ENCODE peak calls at places on chromosomes 7 and 10, in six cellular contexts. E, Y, C, G, P and J are unnamed samples.

GRCh38 chr10:130393342-130393741 is 257.2 kb downstream of the GLRX3 start:
- DNase-seq in E (no peak), Y (no peak), C (no peak), G (no peak), P (no peak), J (no peak)

GRCh38 chr7:130392456-130392860 is 12.2 kb downstream of the CPA1 start:
- DNase-seq in E (no peak), Y (no peak), C (no peak), G (no peak), P (no peak), J (no peak)

GRCh38 chr7:24722386-24723177 is 34.7 kb downstream of the GSDME start:
- DNase-seq in E (no peak), Y (no peak), C (peak), G (peak), P (no peak), J (no peak)

GRCh38 chr10:127563718-127564553 is 14.8 kb downstream of the NPS start:
- DNase-seq in E (no peak), Y (peak), C (peak), G (peak), P (no peak), J (no peak)

GRCh38 chr7:143341842-143342241 is 20.7 kb downstream of the FAM131B start:
- DNase-seq in E (no peak), Y (no peak), C (no peak), G (no peak), P (no peak), J (no peak)

GRCh38 chr7:69994218-69994617 is 395.9 kb downstream of the AUTS2 start:
- DNase-seq in E (no peak), Y (no peak), C (no peak), G (no peak), P (no peak), J (no peak)

GRCh38 chr10:24814568-24815313 is 91.1 kb upstream of the ARHGAP21 start:
- DNase-seq in E (no peak), Y (peak), C (no peak), G (no peak), P (no peak), J (no peak)

GRCh38 chr7:11228515-11228914 is 254.8 kb downstream of the PHF14 start:
- DNase-seq in E (peak), Y (no peak), C (no peak), G (peak), P (peak), J (peak)

GRCh38 chr10:18264466-18264865 is 124.2 kb downstream of the CACNB2 start:
- DNase-seq in E (no peak), Y (no peak), C (no peak), G (no peak), P (no peak), J (no peak)

GRCh38 chr7:47933229-47933628 is 15.0 kb downstream of the PKD1L1 start:
- DNase-seq in E (no peak), Y (no peak), C (no peak), G (no peak), P (no peak), J (no peak)

GRCh38 chr10:26449726-26450125 is 11.6 kb downstream of the APBB1IP start:
- DNase-seq in E (no peak), Y (no peak), C (no peak), G (no peak), P (no peak), J (no peak)

GRCh38 chr10:26446258-26446657 is 8.1 kb downstream of the APBB1IP start:
- DNase-seq in E (no peak), Y (no peak), C (no peak), G (no peak), P (no peak), J (no peak)

GRCh38 chr10:26448706-26449435 is 10.7 kb downstream of the APBB1IP start:
- DNase-seq in E (no peak), Y (no peak), C (no peak), G (peak), P (no peak), J (no peak)

GRCh38 chr10:26445411-26446031 is 7.4 kb downstream of the APBB1IP start:
- DNase-seq in E (no peak), Y (no peak), C (no peak), G (no peak), P (no peak), J (no peak)

GRCh38 chr10:26448292-26448691 is 10.2 kb downstream of the APBB1IP start:
- DNase-seq in E (no peak), Y (no peak), C (no peak), G (no peak), P (no peak), J (no peak)
- H3K4me3 ChIP-seq in E (no peak), Y (no peak), C (no peak), G (no peak), P (no peak), J (no peak)

GRCh38 chr7:34011711-34012110 is 106.4 kb downstream of the BMPER start:
- DNase-seq in E (no peak), Y (no peak), C (no peak), G (no peak), P (no peak), J (no peak)
- H3K27ac ChIP-seq in E (no peak), Y (no peak), C (no peak), G (no peak), P (no peak), J (no peak)

DNA sequence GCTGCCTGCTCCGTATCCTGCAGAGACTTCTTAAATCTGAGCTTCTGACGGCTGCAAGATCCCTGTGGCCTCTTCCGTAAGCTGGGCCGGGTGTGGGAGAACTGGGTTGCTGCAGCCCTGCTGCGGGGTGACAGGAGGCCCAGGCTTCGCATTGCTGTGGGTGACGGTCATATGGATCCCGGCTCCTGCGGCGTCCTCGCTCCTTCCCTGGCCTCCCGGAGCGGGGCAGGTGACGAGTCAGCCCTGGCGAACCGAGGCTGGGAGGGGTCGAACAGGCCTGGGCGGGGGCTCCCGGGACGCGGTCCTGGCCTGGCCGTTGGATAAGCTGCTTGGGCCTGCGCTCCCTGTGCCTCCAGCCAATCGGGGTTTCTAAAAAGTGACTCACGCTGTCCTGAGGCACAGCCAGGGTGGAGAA is 7.8 kb upstream of the UBE2D1 start:
- DNase-seq in E (peak), Y (no peak), C (no peak), G (no peak), P (peak), J (peak)
- H3K4me3 ChIP-seq in E (peak), Y (no peak), C (no peak), G (no peak), P (peak), J (no peak)

DNA sequence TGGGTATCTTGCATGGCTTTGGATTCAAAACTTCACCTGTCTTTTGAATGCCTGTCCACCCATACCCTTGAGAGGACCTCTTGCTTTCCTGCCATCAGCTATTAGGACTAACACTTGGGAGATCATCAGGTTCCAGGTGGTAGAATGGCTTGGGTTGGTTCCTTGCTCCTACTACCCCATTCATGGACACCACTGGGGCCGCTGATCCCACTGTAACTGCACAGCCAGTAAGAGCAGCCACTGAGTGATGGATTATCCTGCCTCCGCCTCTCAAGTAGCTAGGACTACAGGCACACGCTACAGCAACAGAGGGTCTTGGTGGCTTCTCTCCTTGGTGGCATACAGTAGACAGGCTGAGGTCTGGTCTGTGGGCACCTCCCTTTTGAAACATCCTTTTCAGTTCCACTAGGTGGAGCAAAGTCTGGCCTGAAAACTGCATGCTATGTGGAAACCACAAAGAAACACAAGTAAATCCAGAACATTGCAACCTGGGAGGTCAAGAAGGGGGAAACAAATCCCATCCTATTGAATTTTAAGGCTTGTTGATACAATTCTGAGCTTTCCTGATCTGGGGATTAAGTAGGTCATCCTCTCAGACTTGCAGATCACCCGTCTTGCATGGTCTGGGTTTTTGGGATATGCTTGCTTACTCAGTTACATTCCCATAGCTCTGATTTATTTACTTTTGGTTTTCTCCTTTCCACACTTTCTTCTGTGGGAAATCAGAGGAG is 9.4 kb downstream of the WBP1L start:
- DNase-seq in E (peak), Y (no peak), C (peak), G (peak), P (no peak), J (peak)
- H3K27ac ChIP-seq in E (peak), Y (no peak), C (no peak), G (peak), P (peak), J (peak)

DNA sequence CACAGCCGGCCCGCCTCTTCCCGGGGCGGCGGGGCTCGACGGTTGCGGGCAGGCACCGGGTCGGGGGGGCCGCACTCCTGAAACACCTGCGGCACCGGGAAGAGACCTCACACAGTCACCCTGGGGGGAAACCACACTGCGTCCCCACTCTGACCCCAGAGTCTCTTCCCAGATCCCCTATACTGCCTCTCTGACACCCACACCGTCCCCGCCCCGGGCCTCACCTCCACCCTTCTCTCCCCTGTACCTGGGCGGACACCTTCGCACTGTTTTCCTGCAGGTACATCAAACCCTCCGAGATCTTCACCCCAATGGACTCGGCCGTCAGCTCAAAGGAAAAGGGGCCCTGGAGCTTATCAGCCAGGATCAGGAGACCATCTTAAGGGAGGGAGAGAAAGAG is 3.4 kb upstream of the GAL3ST4 start:
- DNase-seq in E (no peak), Y (no peak), C (no peak), G (no peak), P (peak), J (no peak)
- H3K4me3 ChIP-seq in E (peak), Y (no peak), C (peak), G (no peak), P (peak), J (peak)

GRCh38 chr7:65509368-65510186 is 135.9 kb downstream of the ZNF92 start:
- DNase-seq in E (peak), Y (no peak), C (peak), G (no peak), P (no peak), J (no peak)
- H3K27ac ChIP-seq in E (no peak), Y (no peak), C (no peak), G (no peak), P (no peak), J (no peak)